ENCODE peak calls at places on chromosomes 16 and 17, in eight cellular contexts. I is left cardiac atrium; T is GM23248; U is CD8-positive, alpha-beta memory T cell; Q is NCI-H2081; E is kidney epithelial cell; S is NCI-H446; H is stimulated activated naive B cell treated with anti-CD40 and anti-IgM and Interleukin-4, amounts not matched to agents 10 μg/mL and 1 μg/mL and 100 μg/mL, for 72 hours. G is an unnamed sample.
A peak's percentile ranks its signal among the peaks of the same experiment; 100 is the strongest.

GRCh38 chr17:64001763-64002529 is 3.8 kb downstream of the PRR29 start:
- DNase-seq in U (no peak), E (no peak), Q (no peak), S (no peak), I (peak; percentile 88), T (no peak), H (no peak), G (no peak)

GRCh38 chr17:76667356-76667755 is 23.8 kb upstream of the ST6GALNAC1 start:
- DNase-seq in I (no peak), U (no peak), T (no peak), Q (no peak), H (no peak), E (no peak), S (no peak), G (no peak)

GRCh38 chr16:21685034-21685455 is 21.3 kb downstream of the OTOA start:
- DNase-seq in S (no peak), I (no peak), U (no peak), H (no peak), E (no peak), T (no peak), Q (no peak), G (no peak)

GRCh38 chr17:4161560-4162221 is 18.7 kb downstream of the CYB5D2 start:
- DNase-seq in U (no peak), T (peak; percentile 25), H (no peak), Q (no peak), S (no peak), E (no peak), I (no peak), G (no peak)

GRCh38 chr16:81697321-81697885 is 81.7 kb upstream of the PLCG2 start:
- DNase-seq in Q (peak; percentile 9), I (no peak), T (peak; percentile 60), S (no peak), E (peak; percentile 5), H (peak; percentile 14), U (peak; percentile 66), G (no peak)

GRCh38 chr16:88926374-88926990 is 50.5 kb downstream of the CBFA2T3 start:
- DNase-seq in S (no peak), T (peak; percentile 24), E (no peak), U (no peak), Q (no peak), I (no peak), H (no peak), G (no peak)

GRCh38 chr16:13866073-13866472 is 53.9 kb upstream of the ERCC4 start:
- DNase-seq in U (peak; percentile 48), H (no peak), Q (peak; percentile 63), T (peak; percentile 88), S (peak; percentile 64), E (peak; percentile 37), I (peak; percentile 85), G (peak; percentile 9)

GRCh38 chr17:77316191-77316641 is 175.4 kb downstream of the SEC14L1 start:
- DNase-seq in E (no peak), T (peak; percentile 91), U (no peak), H (no peak), Q (no peak), S (peak; percentile 38), I (peak; percentile 52), G (no peak)

G was measured in GM06990.